ENCODE peak calls at places on chromosomes 4 and X, in eight cellular contexts. U, Q, K, W, X, O, R and S are unnamed samples.

GRCh38 chr4:184441461-184442392 is 32.6 kb downstream of the IRF2 start:
- DNase-seq in U (peak; percentile 38), Q (no peak), K (no peak), W (no peak), X (no peak), O (no peak), R (no peak), S (no peak)

GRCh38 chrX:108601276-108601675 is 135.1 kb downstream of the IRS4 start:
- DNase-seq in U (no peak), Q (no peak), K (no peak), W (no peak), X (no peak), O (no peak), R (no peak), S (no peak)

GRCh38 chr4:120025516-120025915 is 41.1 kb downstream of the MAD2L1 start:
- DNase-seq in U (no peak), Q (no peak), K (no peak), W (no peak), X (no peak), O (no peak), R (no peak), S (no peak)

GRCh38 chrX:19515615-19516105 is 352 bp upstream of the MAP3K15 start:
- DNase-seq in U (no peak), Q (peak; percentile 63), K (no peak), W (no peak), X (peak; percentile 10), O (no peak), R (no peak), S (no peak)

GRCh38 chr4:159069922-159070321 is 33.0 kb upstream of the RAPGEF2 start:
- DNase-seq in U (no peak), Q (no peak), K (no peak), W (no peak), X (no peak), O (no peak), R (no peak), S (no peak)

GRCh38 chr4:146443525-146443924 is 78.2 kb downstream of the SLC10A7 start:
- DNase-seq in U (no peak), Q (no peak), K (no peak), W (no peak), X (no peak), O (no peak), R (no peak), S (no peak)

GRCh38 chr4:150999091-150999490 is 16.0 kb downstream of the LRBA start:
- DNase-seq in U (no peak), Q (no peak), K (no peak), W (no peak), X (no peak), O (no peak), R (no peak), S (no peak)

GRCh38 chr4:128776794-128777216 is 32.7 kb upstream of the JADE1 start:
- DNase-seq in U (peak; percentile 19), Q (no peak), K (no peak), W (no peak), X (peak; percentile 86), O (peak; percentile 22), R (peak; percentile 73), S (no peak)

GRCh38 chr4:113636438-113636818 is 125.1 kb downstream of the CAMK2D start:
- DNase-seq in U (no peak), Q (no peak), K (no peak), W (no peak), X (no peak), O (no peak), R (no peak), S (no peak)

GRCh38 chrX:111761578-111762135 is 80.7 kb downstream of the ALG13 start:
- DNase-seq in U (no peak), Q (no peak), K (no peak), W (no peak), X (no peak), O (no peak), R (no peak), S (no peak)

GRCh38 chr4:13143234-13143633 is 340.9 kb downstream of the RAB28 start:
- DNase-seq in U (no peak), Q (no peak), K (no peak), W (no peak), X (no peak), O (no peak), R (no peak), S (no peak)

GRCh38 chr4:88697113-88697512 is 516 bp downstream of the NAP1L5 start:
- DNase-seq in U (peak; percentile 17), Q (no peak), K (no peak), W (no peak), X (no peak), O (no peak), R (peak; percentile 82), S (no peak)

GRCh38 chr4:152771736-152772533 is 7.6 kb downstream of the TIGD4 start:
- DNase-seq in U (no peak), Q (no peak), K (no peak), W (no peak), X (no peak), O (no peak), R (no peak), S (no peak)

GRCh38 chr4:151854731-151855130 is 93.9 kb upstream of the GATB start:
- DNase-seq in U (no peak), Q (no peak), K (no peak), W (no peak), X (no peak), O (no peak), R (no peak), S (no peak)

GRCh38 chr4:69754926-69755580 is 5.4 kb downstream of the SULT1B1 start:
- DNase-seq in U (no peak), Q (no peak), K (no peak), W (no peak), X (no peak), O (peak; percentile 39), R (no peak), S (no peak)

GRCh38 chrX:155612312-155613224 is at the start of gene TMLHE:
- DNase-seq in U (peak; percentile 76), Q (peak; percentile 90), K (peak; percentile 52), W (peak; percentile 19), X (peak; percentile 65), O (peak; percentile 51), R (peak; percentile 76), S (no peak)
- TF ChIP-seq POLR2A in U (no peak), Q (no peak), K (no peak), W (peak; percentile 41), X (peak; percentile 57), O (peak; percentile 56), R (no peak), S (peak; percentile 29)

GRCh38 chr4:76947369-76947768 is 2.2 kb upstream of the SEPTIN11 start:
- DNase-seq in U (no peak), Q (no peak), K (no peak), W (no peak), X (no peak), O (peak; percentile 24), R (no peak), S (no peak)

GRCh38 chr4:76950052-76950845 is 697 bp downstream of the SEPTIN11 start:
- DNase-seq in U (peak; percentile 47), Q (peak; percentile 92), K (no peak), W (no peak), X (peak; percentile 19), O (peak; percentile 43), R (peak; percentile 83), S (no peak)

GRCh38 chr4:76949293-76950051 is at the start of gene SEPTIN11:
- DNase-seq in U (peak; percentile 95), Q (peak; percentile 98), K (peak; percentile 85), W (peak; percentile 80), X (peak; percentile 90), O (peak; percentile 93), R (peak; percentile 97), S (peak; percentile 53)

GRCh38 chr4:76950846-76951321 is 1.3 kb downstream of the SEPTIN11 start:
- DNase-seq in U (no peak), Q (no peak), K (no peak), W (no peak), X (no peak), O (no peak), R (no peak), S (no peak)

GRCh38 chr4:76948441-76949292 is 885 bp upstream of the SEPTIN11 start:
- DNase-seq in U (peak; percentile 73), Q (peak; percentile 94), K (peak; percentile 73), W (peak; percentile 59), X (peak; percentile 62), O (peak; percentile 67), R (peak; percentile 90), S (no peak)
- TF ChIP-seq POLR2A in U (no peak), Q (no peak), K (no peak), W (no peak), X (no peak), O (peak; percentile 34), R (no peak), S (no peak)

GRCh38 chrX:16711219-16712115 is 1.0 kb downstream of the CTPS2 start:
- DNase-seq in U (peak; percentile 5), Q (no peak), K (no peak), W (no peak), X (no peak), O (no peak), R (peak; percentile 63), S (no peak)

GRCh38 chrX:16708016-16708415 is 4.5 kb downstream of the CTPS2 start:
- DNase-seq in U (no peak), Q (no peak), K (no peak), W (no peak), X (no peak), O (no peak), R (no peak), S (no peak)

GRCh38 chrX:16712825-16713155 is 321 bp upstream of the CTPS2 start:
- DNase-seq in U (no peak), Q (no peak), K (no peak), W (no peak), X (no peak), O (no peak), R (no peak), S (no peak)

GRCh38 chrX:16714504-16714903 is 2.0 kb upstream of the CTPS2 start:
- DNase-seq in U (no peak), Q (no peak), K (no peak), W (no peak), X (no peak), O (no peak), R (peak; percentile 41), S (no peak)

DNA sequence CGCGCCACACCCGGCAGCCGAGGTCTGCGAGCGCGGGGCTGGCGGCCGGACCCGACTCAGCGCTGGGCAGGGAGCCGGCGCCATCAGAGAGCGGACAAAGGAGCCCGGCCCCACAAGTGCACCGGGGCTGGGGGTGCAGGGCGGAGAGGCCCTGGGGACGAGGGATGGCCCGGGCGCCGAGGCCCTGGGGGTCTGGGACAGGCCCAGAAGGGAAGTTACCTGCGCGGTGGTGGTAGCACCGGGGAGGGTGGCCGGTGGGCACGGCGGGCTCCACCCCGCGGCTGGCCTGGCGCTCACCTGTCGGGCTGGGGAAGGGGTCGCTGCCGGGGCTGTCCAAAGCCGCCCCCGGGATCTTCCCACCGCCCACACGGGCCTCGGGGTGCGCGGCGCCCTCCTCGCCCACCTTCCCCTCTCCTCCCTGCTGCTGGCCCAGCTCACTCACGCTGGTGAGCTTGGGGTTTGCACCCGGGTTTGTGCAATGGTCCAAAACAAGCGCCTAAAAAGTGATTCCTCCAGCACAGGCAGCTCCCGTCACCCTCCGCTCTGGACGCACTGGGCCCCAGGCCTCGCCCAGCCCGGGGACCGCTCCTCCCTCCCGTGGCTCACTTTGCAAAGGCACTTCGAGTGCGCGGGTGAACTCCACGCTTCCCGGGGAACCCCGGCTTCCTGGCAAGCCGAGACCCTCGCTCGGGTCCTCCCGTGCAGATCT is at the start of gene CTPS2:
- DNase-seq in U (peak; percentile 41), Q (peak; percentile 93), K (peak; percentile 60), W (no peak), X (peak; percentile 69), O (peak; percentile 66), R (peak; percentile 85), S (no peak)
- TF ChIP-seq POLR2A in U (no peak), Q (no peak), K (no peak), W (no peak), X (peak; percentile 67), O (peak; percentile 84), R (peak; percentile 21), S (peak; percentile 37)

GRCh38 chrX:153972368-153973126 is at the start of gene TMEM187:
- DNase-seq in U (peak; percentile 85), Q (peak; percentile 97), K (peak; percentile 77), W (peak; percentile 76), X (peak; percentile 94), O (peak; percentile 86), R (peak; percentile 94), S (no peak)
- TF ChIP-seq POLR2A in U (no peak), Q (no peak), K (peak; percentile 26), W (peak; percentile 46), X (no peak), O (no peak), R (no peak), S (no peak)